ENCODE peak calls at places on chromosomes 13 and 19, in ten cellular contexts. One of them, this sample, is unnamed.

GRCh38 chr19:55867101-55867500 is 30.8 kb downstream of the NLRP4 start:
- DNase-seq in head of caudate nucleus: no peak
- DNase-seq in D341Med: no peak
- DNase-seq in NCI-H1105: no peak
- DNase-seq in HL-60: no peak
- DNase-seq in fibroblast of pulmonary artery: no peak
- DNase-seq in OCI-M1: no peak
- DNase-seq in mesenchymal stem cell: no peak
- DNase-seq in HuH-7: no peak
- DNase-seq in psoas muscle: no peak
- DNase-seq in this sample: no peak

GRCh38 chr13:18952225-18953016 is 229.2 kb downstream of the TUBA3C start:
- DNase-seq in head of caudate nucleus: no peak
- DNase-seq in D341Med: peak; percentile 8
- DNase-seq in NCI-H1105: no peak
- DNase-seq in HL-60: no peak
- DNase-seq in fibroblast of pulmonary artery: no peak
- DNase-seq in OCI-M1: no peak
- DNase-seq in mesenchymal stem cell: no peak
- DNase-seq in HuH-7: no peak
- DNase-seq in psoas muscle: no peak
- DNase-seq in this sample: no peak

GRCh38 chr19:42290523-42291436 is 11.2 kb upstream of the PRR19 start:
- DNase-seq in head of caudate nucleus: no peak
- DNase-seq in D341Med: peak; percentile 88
- DNase-seq in NCI-H1105: no peak
- DNase-seq in HL-60: no peak
- DNase-seq in fibroblast of pulmonary artery: no peak
- DNase-seq in OCI-M1: peak; percentile 22
- DNase-seq in mesenchymal stem cell: peak; percentile 54
- DNase-seq in HuH-7: peak; percentile 76
- DNase-seq in psoas muscle: peak; percentile 59
- DNase-seq in this sample: no peak

GRCh38 chr19:12825259-12826131 is 8.9 kb downstream of the RTBDN start:
- DNase-seq in head of caudate nucleus: no peak
- DNase-seq in D341Med: peak; percentile 91
- DNase-seq in NCI-H1105: no peak
- DNase-seq in HL-60: no peak
- DNase-seq in fibroblast of pulmonary artery: no peak
- DNase-seq in OCI-M1: no peak
- DNase-seq in mesenchymal stem cell: peak; percentile 39
- DNase-seq in HuH-7: peak; percentile 76
- DNase-seq in psoas muscle: no peak
- DNase-seq in this sample: no peak

GRCh38 chr13:47426126-47426849 is 529.4 kb upstream of the HTR2A start:
- DNase-seq in head of caudate nucleus: no peak
- DNase-seq in D341Med: no peak
- DNase-seq in NCI-H1105: no peak
- DNase-seq in HL-60: no peak
- DNase-seq in fibroblast of pulmonary artery: peak; percentile 75
- DNase-seq in OCI-M1: no peak
- DNase-seq in mesenchymal stem cell: peak; percentile 67
- DNase-seq in HuH-7: no peak
- DNase-seq in psoas muscle: no peak
- DNase-seq in this sample: no peak

GRCh38 chr13:89925107-89925506 is 1422.4 kb upstream of the MIR17HG start:
- DNase-seq in head of caudate nucleus: no peak
- DNase-seq in D341Med: peak; percentile 36
- DNase-seq in NCI-H1105: peak; percentile 6
- DNase-seq in HL-60: no peak
- DNase-seq in fibroblast of pulmonary artery: peak; percentile 56
- DNase-seq in OCI-M1: peak; percentile 63
- DNase-seq in mesenchymal stem cell: peak; percentile 60
- DNase-seq in HuH-7: no peak
- DNase-seq in psoas muscle: no peak
- DNase-seq in this sample: no peak

GRCh38 chr13:62524498-62524897 is 1108.8 kb upstream of the PCDH20 start:
- DNase-seq in head of caudate nucleus: no peak
- DNase-seq in D341Med: no peak
- DNase-seq in NCI-H1105: peak; percentile 79
- DNase-seq in HL-60: no peak
- DNase-seq in fibroblast of pulmonary artery: no peak
- DNase-seq in OCI-M1: no peak
- DNase-seq in mesenchymal stem cell: no peak
- DNase-seq in HuH-7: no peak
- DNase-seq in psoas muscle: no peak
- DNase-seq in this sample: no peak

GRCh38 chr19:53057904-53058579 is 13.5 kb downstream of the ERVV-2 start:
- DNase-seq in head of caudate nucleus: peak; percentile 31
- DNase-seq in D341Med: peak; percentile 91
- DNase-seq in NCI-H1105: no peak
- DNase-seq in HL-60: no peak
- DNase-seq in fibroblast of pulmonary artery: no peak
- DNase-seq in OCI-M1: no peak
- DNase-seq in mesenchymal stem cell: no peak
- DNase-seq in HuH-7: no peak
- DNase-seq in psoas muscle: no peak
- DNase-seq in this sample: peak; percentile 66

GRCh38 chr19:10872551-10873107 is 1.3 kb downstream of the CARM1 start:
- DNase-seq in head of caudate nucleus: no peak
- DNase-seq in D341Med: no peak
- DNase-seq in NCI-H1105: no peak
- DNase-seq in HL-60: no peak
- DNase-seq in fibroblast of pulmonary artery: peak; percentile 10
- DNase-seq in OCI-M1: peak; percentile 66
- DNase-seq in mesenchymal stem cell: no peak
- DNase-seq in HuH-7: no peak
- DNase-seq in psoas muscle: no peak
- DNase-seq in this sample: no peak

GRCh38 chr13:30504081-30504480 is 38.3 kb upstream of the HMGB1 start:
- DNase-seq in head of caudate nucleus: no peak
- DNase-seq in D341Med: no peak
- DNase-seq in NCI-H1105: no peak
- DNase-seq in HL-60: peak; percentile 6
- DNase-seq in fibroblast of pulmonary artery: peak; percentile 56
- DNase-seq in OCI-M1: peak; percentile 87
- DNase-seq in mesenchymal stem cell: no peak
- DNase-seq in HuH-7: no peak
- DNase-seq in psoas muscle: no peak
- DNase-seq in this sample: no peak

This sample was measured in cerebellum.